ENCODE peak calls at places on chromosomes 3 and 15, in seven cellular contexts. One of them, this sample, is unnamed.

GRCh38 chr15:84659904-84660781 is 2.1 kb upstream of the NMB start:
- DNase-seq in fibroblast of pulmonary artery: no peak
- DNase-seq in stomach: no peak
- DNase-seq in A549: no peak
- DNase-seq in prostate gland: no peak
- DNase-seq in foreskin keratinocyte: no peak
- DNase-seq in epithelial cell of proximal tubule: no peak
- DNase-seq in this sample: no peak

GRCh38 chr15:85533949-85534543 is 153.6 kb downstream of the AKAP13 start:
- DNase-seq in fibroblast of pulmonary artery: no peak
- DNase-seq in stomach: no peak
- DNase-seq in A549: no peak
- DNase-seq in prostate gland: no peak
- DNase-seq in foreskin keratinocyte: no peak
- DNase-seq in epithelial cell of proximal tubule: no peak
- DNase-seq in this sample: no peak

GRCh38 chr3:113274959-113275556 is 63.7 kb downstream of the BOC start:
- DNase-seq in fibroblast of pulmonary artery: no peak
- DNase-seq in stomach: no peak
- DNase-seq in A549: no peak
- DNase-seq in prostate gland: peak
- DNase-seq in foreskin keratinocyte: no peak
- DNase-seq in epithelial cell of proximal tubule: no peak
- DNase-seq in this sample: no peak

GRCh38 chr15:62344806-62345539 is 179.9 kb upstream of the C2CD4B start:
- DNase-seq in fibroblast of pulmonary artery: peak
- DNase-seq in stomach: peak
- DNase-seq in A549: peak
- DNase-seq in prostate gland: peak
- DNase-seq in foreskin keratinocyte: peak
- DNase-seq in epithelial cell of proximal tubule: peak
- DNase-seq in this sample: peak

GRCh38 chr3:23567917-23568316 is 237.8 kb upstream of the UBE2E1 start:
- DNase-seq in fibroblast of pulmonary artery: peak
- DNase-seq in stomach: no peak
- DNase-seq in A549: peak
- DNase-seq in prostate gland: no peak
- DNase-seq in foreskin keratinocyte: peak
- DNase-seq in epithelial cell of proximal tubule: peak
- DNase-seq in this sample: peak

GRCh38 chr3:15180042-15180611 is 25.9 kb upstream of the CAPN7 start:
- DNase-seq in fibroblast of pulmonary artery: no peak
- DNase-seq in stomach: no peak
- DNase-seq in A549: no peak
- DNase-seq in prostate gland: no peak
- DNase-seq in foreskin keratinocyte: no peak
- DNase-seq in epithelial cell of proximal tubule: peak
- DNase-seq in this sample: no peak

GRCh38 chr15:51284871-51285270 is 53.5 kb downstream of the CYP19A1 start:
- DNase-seq in fibroblast of pulmonary artery: no peak
- DNase-seq in stomach: no peak
- DNase-seq in A549: no peak
- DNase-seq in prostate gland: no peak
- DNase-seq in foreskin keratinocyte: no peak
- DNase-seq in epithelial cell of proximal tubule: no peak
- DNase-seq in this sample: no peak

GRCh38 chr3:13705051-13705450 is 156.1 kb downstream of the FBLN2 start:
- DNase-seq in fibroblast of pulmonary artery: no peak
- DNase-seq in stomach: no peak
- DNase-seq in A549: no peak
- DNase-seq in prostate gland: no peak
- DNase-seq in foreskin keratinocyte: no peak
- DNase-seq in epithelial cell of proximal tubule: no peak
- DNase-seq in this sample: no peak

GRCh38 chr3:49609815-49610214 is 55.5 kb downstream of the BSN start:
- DNase-seq in fibroblast of pulmonary artery: no peak
- DNase-seq in stomach: no peak
- DNase-seq in A549: no peak
- DNase-seq in prostate gland: no peak
- DNase-seq in foreskin keratinocyte: no peak
- DNase-seq in epithelial cell of proximal tubule: no peak
- DNase-seq in this sample: no peak

DNA sequence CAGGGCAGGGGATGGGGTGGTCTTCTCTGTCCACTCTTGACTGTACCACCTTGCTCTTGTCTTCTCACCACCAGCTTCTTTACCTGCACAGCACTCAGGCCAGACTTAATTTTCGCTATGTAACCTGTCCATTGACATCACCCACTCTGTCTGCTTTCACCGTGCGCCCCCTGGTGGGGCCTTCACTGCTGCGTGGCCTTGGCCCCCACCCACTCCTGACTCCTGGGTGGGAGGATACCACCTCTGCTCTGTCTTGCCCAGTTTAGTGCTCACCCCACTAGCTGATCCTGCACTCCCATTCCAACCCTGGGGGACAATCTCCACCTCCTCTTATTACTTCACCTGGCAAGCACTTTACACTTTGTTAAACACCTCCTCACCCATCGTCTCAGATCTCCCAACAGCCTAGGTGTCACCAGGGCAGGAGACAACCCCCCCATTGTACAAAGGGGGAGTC is 17.7 kb downstream of the PTH1R start:
- DNase-seq in fibroblast of pulmonary artery: peak
- DNase-seq in stomach: peak
- DNase-seq in A549: peak
- DNase-seq in prostate gland: peak
- DNase-seq in foreskin keratinocyte: no peak
- DNase-seq in epithelial cell of proximal tubule: no peak
- DNase-seq in this sample: no peak
- TF ChIP-seq CTCF in fibroblast of pulmonary artery: peak
- TF ChIP-seq CTCF in stomach: no peak
- TF ChIP-seq CTCF in A549: peak
- TF ChIP-seq CTCF in prostate gland: peak
- TF ChIP-seq CTCF in foreskin keratinocyte: peak
- TF ChIP-seq CTCF in epithelial cell of proximal tubule: peak
- TF ChIP-seq CTCF in this sample: peak

GRCh38 chr15:58770519-58770856 is 614 bp upstream of the MINDY2 start:
- DNase-seq in fibroblast of pulmonary artery: peak
- DNase-seq in stomach: no peak
- DNase-seq in A549: no peak
- DNase-seq in prostate gland: no peak
- DNase-seq in foreskin keratinocyte: peak
- DNase-seq in epithelial cell of proximal tubule: peak
- DNase-seq in this sample: no peak
- TF ChIP-seq CTCF in fibroblast of pulmonary artery: no peak
- TF ChIP-seq CTCF in stomach: no peak
- TF ChIP-seq CTCF in A549: no peak
- TF ChIP-seq CTCF in prostate gland: peak
- TF ChIP-seq CTCF in foreskin keratinocyte: no peak
- TF ChIP-seq CTCF in epithelial cell of proximal tubule: no peak
- TF ChIP-seq CTCF in this sample: no peak

GRCh38 chr3:161096771-161097367 is 8.3 kb downstream of the B3GALNT1 start:
- DNase-seq in fibroblast of pulmonary artery: no peak
- DNase-seq in stomach: peak
- DNase-seq in A549: peak
- DNase-seq in prostate gland: no peak
- DNase-seq in foreskin keratinocyte: no peak
- DNase-seq in epithelial cell of proximal tubule: no peak
- DNase-seq in this sample: no peak
- TF ChIP-seq CTCF in fibroblast of pulmonary artery: peak
- TF ChIP-seq CTCF in stomach: no peak
- TF ChIP-seq CTCF in A549: peak
- TF ChIP-seq CTCF in prostate gland: peak
- TF ChIP-seq CTCF in foreskin keratinocyte: peak
- TF ChIP-seq CTCF in epithelial cell of proximal tubule: peak
- TF ChIP-seq CTCF in this sample: peak

GRCh38 chr3:86152620-86153019 is 838.3 kb downstream of the VGLL3 start:
- DNase-seq in fibroblast of pulmonary artery: no peak
- DNase-seq in stomach: no peak
- DNase-seq in A549: no peak
- DNase-seq in prostate gland: no peak
- DNase-seq in foreskin keratinocyte: no peak
- DNase-seq in epithelial cell of proximal tubule: no peak
- DNase-seq in this sample: no peak

GRCh38 chr3:86149054-86149453 is 841.9 kb downstream of the VGLL3 start:
- DNase-seq in fibroblast of pulmonary artery: no peak
- DNase-seq in stomach: no peak
- DNase-seq in A549: no peak
- DNase-seq in prostate gland: no peak
- DNase-seq in foreskin keratinocyte: no peak
- DNase-seq in epithelial cell of proximal tubule: no peak
- DNase-seq in this sample: no peak

DNA sequence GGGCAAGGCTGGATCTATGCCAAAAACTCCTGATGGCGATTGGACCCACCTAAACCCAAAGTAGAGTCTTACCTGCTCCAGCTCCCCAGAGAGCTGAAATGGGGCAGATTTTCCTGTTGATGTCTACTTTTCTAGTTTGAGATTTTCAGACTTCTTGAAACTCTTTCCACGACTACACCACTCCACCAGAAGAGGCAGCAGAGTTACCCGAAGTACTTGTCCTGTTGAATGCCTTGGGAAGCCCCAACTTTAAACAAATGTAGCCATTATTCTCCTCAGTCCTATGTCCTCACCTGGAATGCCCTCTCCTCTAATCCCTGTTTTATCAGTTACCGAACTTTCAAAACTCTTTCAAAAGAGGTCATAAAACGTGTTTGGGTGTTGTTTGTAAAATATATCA is 843.8 kb downstream of the VGLL3 start:
- DNase-seq in fibroblast of pulmonary artery: no peak
- DNase-seq in stomach: no peak
- DNase-seq in A549: peak
- DNase-seq in prostate gland: no peak
- DNase-seq in foreskin keratinocyte: no peak
- DNase-seq in epithelial cell of proximal tubule: no peak
- DNase-seq in this sample: no peak
- TF ChIP-seq CTCF in fibroblast of pulmonary artery: no peak
- TF ChIP-seq CTCF in stomach: no peak
- TF ChIP-seq CTCF in A549: no peak
- TF ChIP-seq CTCF in prostate gland: no peak
- TF ChIP-seq CTCF in foreskin keratinocyte: no peak
- TF ChIP-seq CTCF in epithelial cell of proximal tubule: peak
- TF ChIP-seq CTCF in this sample: no peak

GRCh38 chr15:66590435-66590834 is 24.6 kb upstream of the LCTL start:
- DNase-seq in fibroblast of pulmonary artery: no peak
- DNase-seq in stomach: no peak
- DNase-seq in A549: no peak
- DNase-seq in prostate gland: no peak
- DNase-seq in foreskin keratinocyte: no peak
- DNase-seq in epithelial cell of proximal tubule: no peak
- DNase-seq in this sample: no peak
- TF ChIP-seq CTCF in fibroblast of pulmonary artery: no peak
- TF ChIP-seq CTCF in stomach: no peak
- TF ChIP-seq CTCF in A549: no peak
- TF ChIP-seq CTCF in prostate gland: no peak
- TF ChIP-seq CTCF in foreskin keratinocyte: no peak
- TF ChIP-seq CTCF in epithelial cell of proximal tubule: no peak
- TF ChIP-seq CTCF in this sample: no peak

This sample was measured in kidney epithelial cell.